ENCODE peak calls at places on chromosome 19, in five cellular contexts. X is mesendoderm, T is H9, L is left lung, M is neuronal stem cell. K is an unnamed sample. For H3K4me1, the result is how much of the 10 kb centered on the place peaks cover.

GRCh38 chr19:5016781-5017180 is 47.9 kb downstream of the KDM4B start:
- DNase-seq in X (peak), T (no peak), L (no peak), M (no peak), K (no peak)

GRCh38 chr19:48770223-48770622 is 14.9 kb downstream of the FGF21 start:
- DNase-seq in X (no peak), T (no peak), L (no peak), M (no peak), K (no peak)

GRCh38 chr19:4437103-4437502 is 20.5 kb downstream of the UBXN6 start:
- DNase-seq in X (no peak), T (no peak), L (no peak), M (no peak), K (no peak)

GRCh38 chr19:29671393-29672076 is 6.3 kb downstream of the PLEKHF1 start:
- DNase-seq in X (no peak), T (no peak), L (peak), M (no peak), K (no peak)

GRCh38 chr19:7885818-7886217 is 2.5 kb upstream of the LRRC8E start:
- DNase-seq in X (no peak), T (no peak), L (no peak), M (no peak), K (no peak)

GRCh38 chr19:45355910-45356309 is 14.5 kb downstream of the ERCC2 start:
- DNase-seq in X (no peak), T (no peak), L (no peak), M (no peak), K (no peak)

GRCh38 chr19:50718255-50719118 is 1.1 kb downstream of the SHANK1 start:
- DNase-seq in X (no peak), T (no peak), L (no peak), M (peak), K (no peak)

GRCh38 chr19:19552811-19553210 is 14.7 kb downstream of the CILP2 start:
- DNase-seq in X (peak), T (peak), L (no peak), M (no peak), K (no peak)

GRCh38 chr19:57435062-57435978 is at the start of gene ZNF749:
- DNase-seq in X (peak), T (peak), L (peak), M (peak), K (peak)

GRCh38 chr19:50203281-50204080 is at the start of gene MYH14:
- DNase-seq in X (peak), T (peak), L (peak), M (peak), K (no peak)

GRCh38 chr19:3784607-3785463 is 1.3 kb downstream of the MATK start:
- DNase-seq in X (peak), T (peak), L (peak), M (no peak), K (no peak)

GRCh38 chr19:46428278-46429141 is at the start of gene PNMA8C:
- DNase-seq in X (peak), T (peak), L (peak), M (peak), K (no peak)

GRCh38 chr19:55189424-55189823 is 9.3 kb upstream of the SYT5 start:
- DNase-seq in X (no peak), T (peak), L (no peak), M (no peak), K (peak)

GRCh38 chr19:1566392-1567115 is 1.6 kb downstream of the MEX3D start:
- DNase-seq in X (peak), T (peak), L (peak), M (peak), K (no peak)

GRCh38 chr19:48859711-48860572 is 8.5 kb downstream of the PLEKHA4 start:
- DNase-seq in X (peak), T (peak), L (peak), M (no peak), K (no peak)

GRCh38 chr19:6098574-6098973 is 11.7 kb downstream of the RFX2 start:
- DNase-seq in X (no peak), T (no peak), L (no peak), M (no peak), K (no peak)

GRCh38 chr19:57363734-57364181 is 407 bp downstream of the TRAPPC2B start:
- DNase-seq in X (no peak), T (no peak), L (no peak), M (no peak), K (no peak)

GRCh38 chr19:4300589-4300988 is 1.6 kb downstream of the TMIGD2 start:
- DNase-seq in X (no peak), T (no peak), L (no peak), M (no peak), K (no peak)

GRCh38 chr19:51754770-51755169 is 3.1 kb upstream of the FPR1 start:
- DNase-seq in X (no peak), T (no peak), L (no peak), M (no peak), K (no peak)
- H3K4me1 ChIP-seq in X (under half), T (under half), L (under half), M (under half), K (under half)

GRCh38 chr19:34365463-34366401 is 736 bp downstream of the GPI start:
- DNase-seq in X (peak), T (peak), L (peak), M (no peak), K (no peak)

GRCh38 chr19:34366670-34367423 is 1.9 kb downstream of the GPI start:
- DNase-seq in X (no peak), T (no peak), L (no peak), M (no peak), K (no peak)

GRCh38 chr19:34370117-34370516 is 5.1 kb downstream of the GPI start:
- DNase-seq in X (no peak), T (no peak), L (no peak), M (no peak), K (no peak)

GRCh38 chr19:34367424-34367957 is 2.5 kb downstream of the GPI start:
- DNase-seq in X (no peak), T (no peak), L (no peak), M (no peak), K (no peak)

GRCh38 chr19:34368338-34368737 is 3.3 kb downstream of the GPI start:
- DNase-seq in X (no peak), T (no peak), L (no peak), M (no peak), K (no peak)
- H3K4me1 ChIP-seq in X (under half), T (under half), L (under half), M (under half), K (under half)

DNA sequence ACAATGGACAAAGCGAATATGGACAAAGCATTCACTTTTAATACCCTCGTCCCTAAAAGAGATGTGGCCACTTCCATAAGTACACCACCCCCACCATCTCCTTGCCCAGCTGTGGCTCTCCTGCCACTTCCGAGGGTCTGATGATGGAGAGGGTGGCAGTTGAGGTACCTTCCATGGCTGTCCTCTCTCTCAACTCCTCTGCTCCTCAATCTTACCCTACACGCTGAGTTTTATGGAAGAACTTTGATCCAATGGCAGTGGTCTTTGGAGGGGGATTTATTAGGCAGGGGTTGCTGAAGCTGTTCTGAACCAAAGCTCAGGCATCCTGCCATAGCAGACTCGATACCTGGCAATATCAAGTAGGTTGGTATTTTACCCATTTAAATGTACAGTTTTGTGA is 413.0 kb downstream of the TSHZ3 start:
- DNase-seq in X (no peak), T (no peak), L (no peak), M (no peak), K (no peak)
- H3K4me1 ChIP-seq in X (under half), T (under half), L (under half), M (under half), K (under half)

DNA sequence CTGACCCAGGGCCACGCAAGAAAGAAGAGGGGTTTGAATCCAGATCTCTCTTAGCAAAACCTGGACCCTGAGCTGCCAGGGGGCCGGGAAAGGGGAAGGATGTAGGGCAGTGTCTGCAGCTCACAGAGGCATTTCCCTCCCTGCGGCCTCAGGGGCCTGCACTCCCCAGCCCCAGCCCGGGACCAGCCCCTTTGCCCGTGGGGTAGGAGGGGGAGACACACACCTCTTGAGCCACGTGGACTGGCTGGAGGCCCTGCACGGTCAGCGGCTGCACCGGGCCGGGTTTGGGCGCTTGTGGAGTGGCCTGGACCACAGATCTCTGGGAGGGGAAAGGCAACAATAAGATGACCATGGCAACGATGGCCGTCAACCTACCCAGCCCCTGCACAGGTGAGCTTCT is 26.9 kb downstream of the RFX1 start:
- DNase-seq in X (peak), T (no peak), L (peak), M (no peak), K (no peak)
- H3K4me1 ChIP-seq in X (under half), T (under half), L (under half), M (under half), K (under half)

GRCh38 chr19:10670876-10671804 is 17.0 kb downstream of the ILF3 start:
- DNase-seq in X (no peak), T (no peak), L (peak), M (no peak), K (no peak)

GRCh38 chr19:10672529-10673150 is 18.5 kb downstream of the ILF3 start:
- DNase-seq in X (no peak), T (no peak), L (peak), M (no peak), K (no peak)

GRCh38 chr19:10669246-10669645 is 15.1 kb downstream of the ILF3 start:
- DNase-seq in X (no peak), T (no peak), L (peak), M (no peak), K (no peak)

GRCh38 chr19:10670187-10670586 is 16.0 kb downstream of the ILF3 start:
- DNase-seq in X (no peak), T (no peak), L (no peak), M (no peak), K (no peak)

GRCh38 chr19:10667867-10668266 is 13.7 kb downstream of the ILF3 start:
- DNase-seq in X (no peak), T (no peak), L (peak), M (no peak), K (no peak)
- H3K4me1 ChIP-seq in X (under half), T (under half), L (under half), M (under half), K (under half)

GRCh38 chr19:39946532-39946931 is 12.1 kb upstream of the FCGBP start:
- DNase-seq in X (no peak), T (no peak), L (no peak), M (no peak), K (no peak)
- H3K4me1 ChIP-seq in X (under half), T (under half), L (under half), M (under half), K (under half)

DNA sequence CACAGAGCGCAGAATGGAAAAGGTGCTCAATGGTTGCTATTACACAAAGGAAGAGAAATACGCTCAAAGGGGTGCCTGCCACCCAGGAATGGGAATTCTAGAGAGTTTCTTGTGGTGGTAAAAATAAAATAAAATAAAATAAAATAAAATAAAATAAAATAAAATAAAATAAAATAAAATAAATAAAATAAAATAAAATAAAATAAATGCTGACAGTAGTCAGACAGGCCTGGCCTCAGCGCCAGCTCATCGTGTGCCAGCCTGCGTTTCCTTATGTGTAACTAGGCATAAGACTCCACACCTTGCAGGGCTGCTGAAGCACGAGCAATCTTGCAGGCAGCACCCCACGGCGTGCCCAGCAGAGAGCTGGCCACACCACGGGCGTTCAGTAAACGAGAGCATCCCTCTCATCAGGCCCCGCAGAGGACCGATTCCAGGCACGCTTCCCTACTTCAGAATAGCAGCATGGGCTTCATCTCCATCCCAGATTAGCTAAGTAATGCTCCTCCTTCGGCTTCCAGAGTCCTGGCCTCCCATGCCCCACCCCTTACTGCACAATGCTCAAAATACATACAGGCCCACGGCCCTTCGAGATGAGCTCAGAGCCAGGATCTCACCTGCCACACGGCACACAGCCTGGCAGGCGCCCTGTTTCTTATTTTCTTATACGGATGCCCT is 5.6 kb downstream of the NAPA start:
- DNase-seq in X (no peak), T (no peak), L (peak), M (no peak), K (no peak)
- H3K4me1 ChIP-seq in X (under half), T (under half), L (under half), M (under half), K (half or more)

DNA sequence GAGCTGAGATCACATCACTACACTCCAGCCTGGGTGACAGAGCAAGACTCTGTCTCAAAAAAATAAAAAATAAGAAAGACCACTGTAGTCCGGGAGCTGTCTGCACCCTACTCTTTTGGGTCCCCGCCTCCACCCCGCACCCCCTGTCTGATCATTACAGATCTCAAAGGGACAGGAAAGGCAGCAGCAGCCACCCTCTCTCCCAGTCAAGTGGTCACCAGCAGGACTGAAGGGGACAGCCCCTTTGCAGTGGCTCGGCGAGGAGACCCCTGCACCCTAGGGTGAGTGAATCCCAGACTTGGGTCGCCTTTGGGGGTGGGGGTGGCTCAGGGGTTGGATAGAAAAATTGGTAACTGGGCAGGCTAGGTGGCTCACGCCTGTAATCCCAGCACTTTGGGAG is 12.5 kb upstream of the KCNN1 start:
- DNase-seq in X (no peak), T (no peak), L (no peak), M (no peak), K (no peak)
- H3K4me1 ChIP-seq in X (under half), T (under half), L (under half), M (under half), K (under half)

K was measured in suprapubic skin.